ENCODE peak calls at places on chromosomes 4 and X, in five cellular contexts. W is adipocyte, R is WTC11, A is AG08395, U is GM12865. D is an unnamed sample.
A peak's percentile ranks its signal among the peaks of the same experiment; 100 is the strongest.

GRCh38 chrX:3145716-3146115 is 104.4 kb downstream of the ARSF start:
- DNase-seq in W (no peak), R (no peak), A (no peak), U (no peak), D (no peak)

GRCh38 chr4:110867981-110868380 is 245.1 kb upstream of the PITX2 start:
- DNase-seq in W (peak; percentile 45), R (no peak), A (no peak), U (no peak), D (no peak)

GRCh38 chrX:148371251-148371650 is 129.2 kb upstream of the AFF2 start:
- DNase-seq in W (no peak), R (no peak), A (no peak), U (no peak), D (no peak)

GRCh38 chrX:109472939-109473713 is 8.8 kb downstream of the GUCY2F start:
- DNase-seq in W (peak; percentile 21), R (peak; percentile 50), A (peak; percentile 5), U (peak; percentile 26), D (peak; percentile 10)

GRCh38 chr4:55216871-55217635 is 91.7 kb upstream of the KDR start:
- DNase-seq in W (no peak), R (no peak), A (peak; percentile 30), U (no peak), D (no peak)

GRCh38 chrX:47530054-47530453 is 31.0 kb upstream of the ARAF start:
- DNase-seq in W (no peak), R (no peak), A (no peak), U (peak; percentile 36), D (no peak)

GRCh38 chrX:39894626-39895025 is 203.1 kb downstream of the BCOR start:
- DNase-seq in W (no peak), R (no peak), A (no peak), U (no peak), D (no peak)

GRCh38 chrX:10007604-10008003 is 40.4 kb downstream of the CLDN34 start:
- DNase-seq in W (peak; percentile 40), R (no peak), A (no peak), U (no peak), D (no peak)

GRCh38 chr4:8777320-8778196 is 94.1 kb downstream of the HMX1 start:
- DNase-seq in W (no peak), R (no peak), A (no peak), U (no peak), D (peak; percentile 37)

GRCh38 chr4:75702919-75703411 is 21.4 kb upstream of the USO1 start:
- DNase-seq in W (no peak), R (no peak), A (no peak), U (no peak), D (no peak)

D was measured in MG63.